ENCODE peak calls at places on chromosomes 16 and 17, in four cellular contexts. One of them, this sample, is unnamed.

GRCh38 chr17:3539881-3540540 is 17.6 kb downstream of the TRPV3 start:
- DNase-seq in midbrain: no peak
- DNase-seq in ELR: no peak
- DNase-seq in activated CD4-positive, alpha-beta T cell treated with anti-CD3 and anti-CD28 coated beads for 48 hours: no peak
- DNase-seq in this sample: no peak

GRCh38 chr16:16021988-16022682 is 72.7 kb downstream of the ABCC1 start:
- DNase-seq in midbrain: peak
- DNase-seq in ELR: peak
- DNase-seq in activated CD4-positive, alpha-beta T cell treated with anti-CD3 and anti-CD28 coated beads for 48 hours: no peak
- DNase-seq in this sample: peak

GRCh38 chr17:43583332-43583731 is 37.2 kb upstream of the ETV4 start:
- DNase-seq in midbrain: no peak
- DNase-seq in ELR: no peak
- DNase-seq in activated CD4-positive, alpha-beta T cell treated with anti-CD3 and anti-CD28 coated beads for 48 hours: no peak
- DNase-seq in this sample: no peak

GRCh38 chr17:67568961-67569360 is 148.8 kb upstream of the NOL11 start:
- DNase-seq in midbrain: no peak
- DNase-seq in ELR: no peak
- DNase-seq in activated CD4-positive, alpha-beta T cell treated with anti-CD3 and anti-CD28 coated beads for 48 hours: no peak
- DNase-seq in this sample: no peak

GRCh38 chr17:82734987-82735866 is at the start of gene FN3K:
- DNase-seq in midbrain: peak
- DNase-seq in ELR: peak
- DNase-seq in activated CD4-positive, alpha-beta T cell treated with anti-CD3 and anti-CD28 coated beads for 48 hours: peak
- DNase-seq in this sample: peak

GRCh38 chr17:27762527-27763305 is 37.6 kb downstream of the NOS2 start:
- DNase-seq in midbrain: no peak
- DNase-seq in ELR: peak
- DNase-seq in activated CD4-positive, alpha-beta T cell treated with anti-CD3 and anti-CD28 coated beads for 48 hours: peak
- DNase-seq in this sample: peak

GRCh38 chr17:62933986-62934385 is 32.0 kb upstream of the TANC2 start:
- DNase-seq in midbrain: no peak
- DNase-seq in ELR: no peak
- DNase-seq in activated CD4-positive, alpha-beta T cell treated with anti-CD3 and anti-CD28 coated beads for 48 hours: no peak
- DNase-seq in this sample: no peak

GRCh38 chr16:79882292-79882995 is 281.9 kb upstream of the MAF start:
- DNase-seq in midbrain: no peak
- DNase-seq in ELR: no peak
- DNase-seq in activated CD4-positive, alpha-beta T cell treated with anti-CD3 and anti-CD28 coated beads for 48 hours: no peak
- DNase-seq in this sample: no peak

GRCh38 chr17:76716834-76717205 is 6.1 kb upstream of the MXRA7 start:
- DNase-seq in midbrain: no peak
- DNase-seq in ELR: peak
- DNase-seq in activated CD4-positive, alpha-beta T cell treated with anti-CD3 and anti-CD28 coated beads for 48 hours: no peak
- DNase-seq in this sample: peak

GRCh38 chr17:33292184-33292980 is 713 bp downstream of the ASIC2 start:
- DNase-seq in midbrain: no peak
- DNase-seq in ELR: no peak
- DNase-seq in activated CD4-positive, alpha-beta T cell treated with anti-CD3 and anti-CD28 coated beads for 48 hours: peak
- DNase-seq in this sample: no peak

GRCh38 chr17:36629252-36629847 is 28.0 kb downstream of the MRM1 start:
- DNase-seq in midbrain: peak
- DNase-seq in ELR: peak
- DNase-seq in activated CD4-positive, alpha-beta T cell treated with anti-CD3 and anti-CD28 coated beads for 48 hours: peak
- DNase-seq in this sample: peak

GRCh38 chr16:88116121-88116900 is 165.1 kb downstream of the BANP start:
- DNase-seq in midbrain: no peak
- DNase-seq in ELR: no peak
- DNase-seq in activated CD4-positive, alpha-beta T cell treated with anti-CD3 and anti-CD28 coated beads for 48 hours: no peak
- DNase-seq in this sample: no peak

GRCh38 chr17:15882058-15882720 is 62.7 kb upstream of the ADORA2B start:
- DNase-seq in midbrain: no peak
- DNase-seq in ELR: peak
- DNase-seq in activated CD4-positive, alpha-beta T cell treated with anti-CD3 and anti-CD28 coated beads for 48 hours: no peak
- DNase-seq in this sample: no peak

GRCh38 chr17:80475949-80476876 is at the start of gene NPTX1:
- DNase-seq in midbrain: no peak
- DNase-seq in ELR: no peak
- DNase-seq in activated CD4-positive, alpha-beta T cell treated with anti-CD3 and anti-CD28 coated beads for 48 hours: peak
- DNase-seq in this sample: no peak

GRCh38 chr16:75483222-75483621 is 12.0 kb downstream of the CHST6 start:
- DNase-seq in midbrain: no peak
- DNase-seq in ELR: peak
- DNase-seq in activated CD4-positive, alpha-beta T cell treated with anti-CD3 and anti-CD28 coated beads for 48 hours: no peak
- DNase-seq in this sample: no peak

GRCh38 chr16:27317320-27317719 is 3.5 kb downstream of the IL4R start:
- DNase-seq in midbrain: no peak
- DNase-seq in ELR: no peak
- DNase-seq in activated CD4-positive, alpha-beta T cell treated with anti-CD3 and anti-CD28 coated beads for 48 hours: peak
- DNase-seq in this sample: no peak

GRCh38 chr16:86078121-86078600 is 179.2 kb downstream of the IRF8 start:
- DNase-seq in midbrain: no peak
- DNase-seq in ELR: peak
- DNase-seq in activated CD4-positive, alpha-beta T cell treated with anti-CD3 and anti-CD28 coated beads for 48 hours: no peak
- DNase-seq in this sample: no peak

GRCh38 chr16:66928702-66929388 is 3.5 kb upstream of the RRAD start:
- DNase-seq in midbrain: no peak
- DNase-seq in ELR: peak
- DNase-seq in activated CD4-positive, alpha-beta T cell treated with anti-CD3 and anti-CD28 coated beads for 48 hours: peak
- DNase-seq in this sample: peak

GRCh38 chr17:46029627-46030026 is 30.6 kb downstream of the STH start:
- DNase-seq in midbrain: no peak
- DNase-seq in ELR: no peak
- DNase-seq in activated CD4-positive, alpha-beta T cell treated with anti-CD3 and anti-CD28 coated beads for 48 hours: no peak
- DNase-seq in this sample: no peak

GRCh38 chr16:81548901-81549546 is 104.4 kb downstream of the CMIP start:
- DNase-seq in midbrain: no peak
- DNase-seq in ELR: no peak
- DNase-seq in activated CD4-positive, alpha-beta T cell treated with anti-CD3 and anti-CD28 coated beads for 48 hours: no peak
- DNase-seq in this sample: no peak

GRCh38 chr17:78128616-78129384 is at the start of gene TMC6:
- DNase-seq in midbrain: peak
- DNase-seq in ELR: peak
- DNase-seq in activated CD4-positive, alpha-beta T cell treated with anti-CD3 and anti-CD28 coated beads for 48 hours: peak
- DNase-seq in this sample: peak

GRCh38 chr17:47776330-47777197 is 43.5 kb downstream of the TBX21 start:
- DNase-seq in midbrain: no peak
- DNase-seq in ELR: peak
- DNase-seq in activated CD4-positive, alpha-beta T cell treated with anti-CD3 and anti-CD28 coated beads for 48 hours: peak
- DNase-seq in this sample: peak

GRCh38 chr17:49393491-49394255 is 21.0 kb downstream of the PHB1 start:
- DNase-seq in midbrain: peak
- DNase-seq in ELR: no peak
- DNase-seq in activated CD4-positive, alpha-beta T cell treated with anti-CD3 and anti-CD28 coated beads for 48 hours: no peak
- DNase-seq in this sample: no peak

GRCh38 chr17:16178836-16179235 is 36.5 kb downstream of the NCOR1 start:
- DNase-seq in midbrain: no peak
- DNase-seq in ELR: peak
- DNase-seq in activated CD4-positive, alpha-beta T cell treated with anti-CD3 and anti-CD28 coated beads for 48 hours: no peak
- DNase-seq in this sample: no peak

GRCh38 chr17:39357978-39358377 is 43.4 kb downstream of the FBXL20 start:
- DNase-seq in midbrain: no peak
- DNase-seq in ELR: no peak
- DNase-seq in activated CD4-positive, alpha-beta T cell treated with anti-CD3 and anti-CD28 coated beads for 48 hours: no peak
- DNase-seq in this sample: no peak

GRCh38 chr16:77332792-77333191 is 102.0 kb downstream of the ADAMTS18 start:
- DNase-seq in midbrain: no peak
- DNase-seq in ELR: no peak
- DNase-seq in activated CD4-positive, alpha-beta T cell treated with anti-CD3 and anti-CD28 coated beads for 48 hours: no peak
- DNase-seq in this sample: no peak

GRCh38 chr17:6509921-6510320 is 46.4 kb downstream of the PITPNM3 start:
- DNase-seq in midbrain: no peak
- DNase-seq in ELR: no peak
- DNase-seq in activated CD4-positive, alpha-beta T cell treated with anti-CD3 and anti-CD28 coated beads for 48 hours: no peak
- DNase-seq in this sample: no peak